ENCODE peak calls at places on chromosomes 13 and 19, in nine cellular contexts. One of them, this sample, is unnamed.

GRCh38 chr19:51330366-51330765 is 11.6 kb downstream of the VSIG10L start:
- DNase-seq in transverse colon: no peak
- DNase-seq in astrocyte of the spinal cord: no peak
- DNase-seq in myocyte: no peak
- DNase-seq in stimulated activated CD4-positive, alpha-beta T cell treated with anti-CD3 and anti-CD28 coated beads, Interleukin-2, amount 100 ng/mL, for 48 hours: no peak
- DNase-seq in smooth muscle cell of the brain vasculature: no peak
- DNase-seq in COLO829: no peak
- DNase-seq in left ventricle myocardium inferior: no peak
- DNase-seq in activated CD8-positive, alpha-beta memory T cell treated with anti-CD3 and anti-CD28 coated beads, Interleukin-2, amount 50 U/mL, for 4 hours: no peak
- DNase-seq in this sample: no peak

GRCh38 chr13:80665792-80666333 is 324.9 kb upstream of the SPRY2 start:
- DNase-seq in transverse colon: no peak
- DNase-seq in astrocyte of the spinal cord: no peak
- DNase-seq in myocyte: no peak
- DNase-seq in stimulated activated CD4-positive, alpha-beta T cell treated with anti-CD3 and anti-CD28 coated beads, Interleukin-2, amount 100 ng/mL, for 48 hours: no peak
- DNase-seq in smooth muscle cell of the brain vasculature: no peak
- DNase-seq in COLO829: no peak
- DNase-seq in left ventricle myocardium inferior: no peak
- DNase-seq in activated CD8-positive, alpha-beta memory T cell treated with anti-CD3 and anti-CD28 coated beads, Interleukin-2, amount 50 U/mL, for 4 hours: no peak
- DNase-seq in this sample: peak

GRCh38 chr13:44719857-44720671 is 143.9 kb upstream of the TSC22D1 start:
- DNase-seq in transverse colon: no peak
- DNase-seq in astrocyte of the spinal cord: peak
- DNase-seq in myocyte: peak
- DNase-seq in stimulated activated CD4-positive, alpha-beta T cell treated with anti-CD3 and anti-CD28 coated beads, Interleukin-2, amount 100 ng/mL, for 48 hours: no peak
- DNase-seq in smooth muscle cell of the brain vasculature: no peak
- DNase-seq in COLO829: peak
- DNase-seq in left ventricle myocardium inferior: no peak
- DNase-seq in activated CD8-positive, alpha-beta memory T cell treated with anti-CD3 and anti-CD28 coated beads, Interleukin-2, amount 50 U/mL, for 4 hours: no peak
- DNase-seq in this sample: peak

GRCh38 chr13:93628136-93628535 is 401.5 kb downstream of the GPC6 start:
- DNase-seq in transverse colon: no peak
- DNase-seq in astrocyte of the spinal cord: no peak
- DNase-seq in myocyte: no peak
- DNase-seq in stimulated activated CD4-positive, alpha-beta T cell treated with anti-CD3 and anti-CD28 coated beads, Interleukin-2, amount 100 ng/mL, for 48 hours: no peak
- DNase-seq in smooth muscle cell of the brain vasculature: no peak
- DNase-seq in COLO829: no peak
- DNase-seq in left ventricle myocardium inferior: no peak
- DNase-seq in activated CD8-positive, alpha-beta memory T cell treated with anti-CD3 and anti-CD28 coated beads, Interleukin-2, amount 50 U/mL, for 4 hours: no peak
- DNase-seq in this sample: no peak

GRCh38 chr13:86446311-86446710 is 647.1 kb upstream of the SLITRK6 start:
- DNase-seq in transverse colon: no peak
- DNase-seq in astrocyte of the spinal cord: peak
- DNase-seq in myocyte: no peak
- DNase-seq in stimulated activated CD4-positive, alpha-beta T cell treated with anti-CD3 and anti-CD28 coated beads, Interleukin-2, amount 100 ng/mL, for 48 hours: no peak
- DNase-seq in smooth muscle cell of the brain vasculature: peak
- DNase-seq in COLO829: no peak
- DNase-seq in left ventricle myocardium inferior: no peak
- DNase-seq in activated CD8-positive, alpha-beta memory T cell treated with anti-CD3 and anti-CD28 coated beads, Interleukin-2, amount 50 U/mL, for 4 hours: no peak
- DNase-seq in this sample: peak

GRCh38 chr13:34425307-34425949 is 516.6 kb upstream of the NBEA start:
- DNase-seq in transverse colon: no peak
- DNase-seq in astrocyte of the spinal cord: no peak
- DNase-seq in myocyte: no peak
- DNase-seq in stimulated activated CD4-positive, alpha-beta T cell treated with anti-CD3 and anti-CD28 coated beads, Interleukin-2, amount 100 ng/mL, for 48 hours: no peak
- DNase-seq in smooth muscle cell of the brain vasculature: no peak
- DNase-seq in COLO829: no peak
- DNase-seq in left ventricle myocardium inferior: no peak
- DNase-seq in activated CD8-positive, alpha-beta memory T cell treated with anti-CD3 and anti-CD28 coated beads, Interleukin-2, amount 50 U/mL, for 4 hours: no peak
- DNase-seq in this sample: no peak

GRCh38 chr19:57262044-57262443 is 18.2 kb upstream of the ZNF460 start:
- DNase-seq in transverse colon: no peak
- DNase-seq in astrocyte of the spinal cord: no peak
- DNase-seq in myocyte: no peak
- DNase-seq in stimulated activated CD4-positive, alpha-beta T cell treated with anti-CD3 and anti-CD28 coated beads, Interleukin-2, amount 100 ng/mL, for 48 hours: no peak
- DNase-seq in smooth muscle cell of the brain vasculature: no peak
- DNase-seq in COLO829: no peak
- DNase-seq in left ventricle myocardium inferior: no peak
- DNase-seq in activated CD8-positive, alpha-beta memory T cell treated with anti-CD3 and anti-CD28 coated beads, Interleukin-2, amount 50 U/mL, for 4 hours: no peak
- DNase-seq in this sample: no peak

GRCh38 chr13:112852392-112852791 is 116.6 kb upstream of the MCF2L start:
- DNase-seq in transverse colon: no peak
- DNase-seq in astrocyte of the spinal cord: no peak
- DNase-seq in myocyte: no peak
- DNase-seq in stimulated activated CD4-positive, alpha-beta T cell treated with anti-CD3 and anti-CD28 coated beads, Interleukin-2, amount 100 ng/mL, for 48 hours: no peak
- DNase-seq in smooth muscle cell of the brain vasculature: no peak
- DNase-seq in COLO829: no peak
- DNase-seq in left ventricle myocardium inferior: no peak
- DNase-seq in activated CD8-positive, alpha-beta memory T cell treated with anti-CD3 and anti-CD28 coated beads, Interleukin-2, amount 50 U/mL, for 4 hours: no peak
- DNase-seq in this sample: no peak

GRCh38 chr13:94914829-94915228 is 202.5 kb upstream of the SOX21 start:
- DNase-seq in transverse colon: no peak
- DNase-seq in astrocyte of the spinal cord: no peak
- DNase-seq in myocyte: no peak
- DNase-seq in stimulated activated CD4-positive, alpha-beta T cell treated with anti-CD3 and anti-CD28 coated beads, Interleukin-2, amount 100 ng/mL, for 48 hours: no peak
- DNase-seq in smooth muscle cell of the brain vasculature: no peak
- DNase-seq in COLO829: no peak
- DNase-seq in left ventricle myocardium inferior: no peak
- DNase-seq in activated CD8-positive, alpha-beta memory T cell treated with anti-CD3 and anti-CD28 coated beads, Interleukin-2, amount 50 U/mL, for 4 hours: no peak
- DNase-seq in this sample: no peak

GRCh38 chr13:98813993-98814392 is 61.5 kb upstream of the SLC15A1 start:
- DNase-seq in transverse colon: no peak
- DNase-seq in astrocyte of the spinal cord: no peak
- DNase-seq in myocyte: no peak
- DNase-seq in stimulated activated CD4-positive, alpha-beta T cell treated with anti-CD3 and anti-CD28 coated beads, Interleukin-2, amount 100 ng/mL, for 48 hours: no peak
- DNase-seq in smooth muscle cell of the brain vasculature: no peak
- DNase-seq in COLO829: no peak
- DNase-seq in left ventricle myocardium inferior: no peak
- DNase-seq in activated CD8-positive, alpha-beta memory T cell treated with anti-CD3 and anti-CD28 coated beads, Interleukin-2, amount 50 U/mL, for 4 hours: no peak
- DNase-seq in this sample: peak

GRCh38 chr13:35785563-35786327 is 309.3 kb upstream of the MAB21L1 start:
- DNase-seq in transverse colon: no peak
- DNase-seq in astrocyte of the spinal cord: no peak
- DNase-seq in myocyte: no peak
- DNase-seq in stimulated activated CD4-positive, alpha-beta T cell treated with anti-CD3 and anti-CD28 coated beads, Interleukin-2, amount 100 ng/mL, for 48 hours: no peak
- DNase-seq in smooth muscle cell of the brain vasculature: no peak
- DNase-seq in COLO829: no peak
- DNase-seq in left ventricle myocardium inferior: no peak
- DNase-seq in activated CD8-positive, alpha-beta memory T cell treated with anti-CD3 and anti-CD28 coated beads, Interleukin-2, amount 50 U/mL, for 4 hours: no peak
- DNase-seq in this sample: no peak

GRCh38 chr19:18349524-18350128 is 9.2 kb downstream of the PGPEP1 start:
- DNase-seq in transverse colon: peak
- DNase-seq in astrocyte of the spinal cord: peak
- DNase-seq in myocyte: peak
- DNase-seq in stimulated activated CD4-positive, alpha-beta T cell treated with anti-CD3 and anti-CD28 coated beads, Interleukin-2, amount 100 ng/mL, for 48 hours: peak
- DNase-seq in smooth muscle cell of the brain vasculature: peak
- DNase-seq in COLO829: peak
- DNase-seq in left ventricle myocardium inferior: no peak
- DNase-seq in activated CD8-positive, alpha-beta memory T cell treated with anti-CD3 and anti-CD28 coated beads, Interleukin-2, amount 50 U/mL, for 4 hours: no peak
- DNase-seq in this sample: peak

GRCh38 chr13:105627270-105627669 is 908.2 kb downstream of the EFNB2 start:
- DNase-seq in transverse colon: no peak
- DNase-seq in astrocyte of the spinal cord: peak
- DNase-seq in myocyte: peak
- DNase-seq in stimulated activated CD4-positive, alpha-beta T cell treated with anti-CD3 and anti-CD28 coated beads, Interleukin-2, amount 100 ng/mL, for 48 hours: no peak
- DNase-seq in smooth muscle cell of the brain vasculature: no peak
- DNase-seq in COLO829: no peak
- DNase-seq in left ventricle myocardium inferior: no peak
- DNase-seq in activated CD8-positive, alpha-beta memory T cell treated with anti-CD3 and anti-CD28 coated beads, Interleukin-2, amount 50 U/mL, for 4 hours: no peak
- DNase-seq in this sample: peak

GRCh38 chr13:93151277-93151676 is 75.3 kb upstream of the GPC6 start:
- DNase-seq in transverse colon: no peak
- DNase-seq in astrocyte of the spinal cord: peak
- DNase-seq in myocyte: peak
- DNase-seq in stimulated activated CD4-positive, alpha-beta T cell treated with anti-CD3 and anti-CD28 coated beads, Interleukin-2, amount 100 ng/mL, for 48 hours: no peak
- DNase-seq in smooth muscle cell of the brain vasculature: peak
- DNase-seq in COLO829: peak
- DNase-seq in left ventricle myocardium inferior: no peak
- DNase-seq in activated CD8-positive, alpha-beta memory T cell treated with anti-CD3 and anti-CD28 coated beads, Interleukin-2, amount 50 U/mL, for 4 hours: no peak
- DNase-seq in this sample: peak